ENCODE peak calls at places on chromosomes 6 and 20, in ten cellular contexts. E, A, J, X, V, Q, B, Y, K and Z are unnamed samples.

GRCh38 chr6:35452186-35453090 is at the start of gene FANCE:
- DNase-seq in E (peak; percentile 80), A (peak; percentile 80), J (peak; percentile 82), X (peak; percentile 94), V (peak; percentile 97), Q (peak; percentile 84), B (peak; percentile 84), Y (peak; percentile 79), K (peak; percentile 77), Z (peak; percentile 88)

GRCh38 chr6:128731249-128732165 is 151.4 kb upstream of the LAMA2 start:
- DNase-seq in E (peak; percentile 38), A (no peak), J (no peak), X (no peak), V (peak; percentile 65), Q (peak; percentile 67), B (peak; percentile 56), Y (peak; percentile 68), K (peak; percentile 36), Z (peak; percentile 58)

GRCh38 chr20:59043698-59044097 is 1.1 kb upstream of the PRELID3B start:
- DNase-seq in E (peak; percentile 52), A (no peak), J (no peak), X (no peak), V (peak; percentile 27), Q (no peak), B (no peak), Y (peak; percentile 55), K (no peak), Z (no peak)

GRCh38 chr6:15793288-15793687 is 130.5 kb upstream of the DTNBP1 start:
- DNase-seq in E (peak; percentile 47), A (no peak), J (no peak), X (no peak), V (peak; percentile 60), Q (peak; percentile 61), B (no peak), Y (peak; percentile 78), K (no peak), Z (no peak)

GRCh38 chr20:3068986-3069900 is 2.2 kb upstream of the OXT start:
- DNase-seq in E (peak; percentile 48), A (no peak), J (peak; percentile 39), X (no peak), V (peak; percentile 20), Q (peak; percentile 68), B (peak; percentile 55), Y (peak; percentile 4), K (no peak), Z (peak; percentile 39)

GRCh38 chr6:10383312-10384063 is 31.4 kb downstream of the TFAP2A start:
- DNase-seq in E (peak; percentile 56), A (no peak), J (no peak), X (no peak), V (peak; percentile 51), Q (no peak), B (no peak), Y (no peak), K (no peak), Z (no peak)

GRCh38 chr20:63027425-63028389 is 20.9 kb upstream of the BHLHE23 start:
- DNase-seq in E (peak; percentile 80), A (no peak), J (no peak), X (no peak), V (no peak), Q (peak; percentile 41), B (no peak), Y (no peak), K (no peak), Z (no peak)

GRCh38 chr6:157552171-157552747 is 171.3 kb downstream of the ZDHHC14 start:
- DNase-seq in E (no peak), A (no peak), J (no peak), X (no peak), V (no peak), Q (no peak), B (no peak), Y (peak; percentile 36), K (no peak), Z (no peak)

GRCh38 chr6:19121516-19121915 is 715.7 kb upstream of the ID4 start:
- DNase-seq in E (no peak), A (no peak), J (no peak), X (no peak), V (no peak), Q (no peak), B (no peak), Y (no peak), K (no peak), Z (no peak)

GRCh38 chr20:15076785-15077184 is 739.4 kb upstream of the FLRT3 start:
- DNase-seq in E (no peak), A (no peak), J (no peak), X (no peak), V (no peak), Q (no peak), B (no peak), Y (no peak), K (no peak), Z (no peak)

GRCh38 chr6:41470341-41471063 is 75.7 kb upstream of the FOXP4 start:
- DNase-seq in E (no peak), A (no peak), J (no peak), X (peak; percentile 77), V (peak; percentile 65), Q (no peak), B (no peak), Y (peak; percentile 7), K (no peak), Z (no peak)

GRCh38 chr6:33761922-33762629 is 15.4 kb upstream of the IP6K3 start:
- DNase-seq in E (peak; percentile 16), A (no peak), J (peak; percentile 33), X (no peak), V (peak; percentile 57), Q (peak; percentile 54), B (peak; percentile 87), Y (peak; percentile 60), K (peak; percentile 76), Z (peak; percentile 51)

GRCh38 chr20:63064310-63064709 is 57.5 kb upstream of the BHLHE23 start:
- DNase-seq in E (no peak), A (no peak), J (no peak), X (no peak), V (no peak), Q (no peak), B (no peak), Y (no peak), K (no peak), Z (no peak)

GRCh38 chr20:31849306-31849930 is 4.0 kb upstream of the FOXS1 start:
- DNase-seq in E (peak; percentile 73), A (no peak), J (no peak), X (no peak), V (no peak), Q (no peak), B (no peak), Y (peak; percentile 64), K (no peak), Z (no peak)

GRCh38 chr20:11124849-11125505 is 451.2 kb upstream of the JAG1 start:
- DNase-seq in E (no peak), A (no peak), J (no peak), X (no peak), V (peak; percentile 49), Q (no peak), B (no peak), Y (no peak), K (peak; percentile 1), Z (no peak)

GRCh38 chr6:90319979-90320667 is 23.5 kb upstream of the BACH2 start:
- DNase-seq in E (no peak), A (no peak), J (no peak), X (no peak), V (no peak), Q (no peak), B (no peak), Y (no peak), K (no peak), Z (no peak)

GRCh38 chr6:142568857-142569597 is 267.2 kb downstream of the ADGRG6 start:
- DNase-seq in E (peak; percentile 50), A (no peak), J (no peak), X (no peak), V (peak; percentile 71), Q (peak; percentile 56), B (no peak), Y (peak; percentile 43), K (no peak), Z (peak; percentile 20)

GRCh38 chr6:170189236-170189635 is 101.6 kb downstream of the DLL1 start:
- DNase-seq in E (no peak), A (no peak), J (no peak), X (no peak), V (no peak), Q (no peak), B (no peak), Y (no peak), K (no peak), Z (no peak)

GRCh38 chr20:22795455-22795854 is 211.1 kb upstream of the FOXA2 start:
- DNase-seq in E (no peak), A (no peak), J (no peak), X (no peak), V (no peak), Q (no peak), B (no peak), Y (no peak), K (no peak), Z (no peak)

GRCh38 chr6:88361298-88361697 is 195.2 kb upstream of the CNR1 start:
- DNase-seq in E (no peak), A (no peak), J (no peak), X (no peak), V (no peak), Q (no peak), B (no peak), Y (no peak), K (no peak), Z (no peak)

GRCh38 chr6:44441091-44441855 is 53.8 kb downstream of the CDC5L start:
- DNase-seq in E (no peak), A (no peak), J (no peak), X (no peak), V (no peak), Q (no peak), B (no peak), Y (peak; percentile 40), K (no peak), Z (no peak)

GRCh38 chr6:43803055-43803782 is 33.2 kb downstream of the VEGFA start:
- DNase-seq in E (no peak), A (no peak), J (no peak), X (no peak), V (peak; percentile 77), Q (no peak), B (no peak), Y (peak; percentile 39), K (no peak), Z (peak; percentile 34)

GRCh38 chr20:24662286-24662685 is 192.9 kb downstream of the SYNDIG1 start:
- DNase-seq in E (no peak), A (no peak), J (no peak), X (peak; percentile 2), V (no peak), Q (no peak), B (no peak), Y (no peak), K (no peak), Z (no peak)

GRCh38 chr6:31734703-31735500 is 1.4 kb downstream of the CLIC1 start:
- DNase-seq in E (peak; percentile 63), A (peak; percentile 52), J (peak; percentile 35), X (peak; percentile 53), V (peak; percentile 67), Q (peak; percentile 77), B (peak; percentile 65), Y (peak; percentile 86), K (peak; percentile 81), Z (peak; percentile 75)

GRCh38 chr6:40754481-40755045 is 167.4 kb upstream of the LRFN2 start:
- DNase-seq in E (no peak), A (no peak), J (no peak), X (no peak), V (no peak), Q (no peak), B (no peak), Y (no peak), K (no peak), Z (no peak)

GRCh38 chr6:137349856-137350830 is 131.0 kb upstream of the IFNGR1 start:
- DNase-seq in E (no peak), A (no peak), J (no peak), X (no peak), V (no peak), Q (no peak), B (peak; percentile 94), Y (no peak), K (no peak), Z (no peak)

GRCh38 chr20:51220293-51220706 is 197.4 kb upstream of the KCNG1 start:
- DNase-seq in E (no peak), A (peak; percentile 35), J (peak; percentile 39), X (peak; percentile 22), V (peak; percentile 39), Q (no peak), B (peak; percentile 23), Y (no peak), K (no peak), Z (no peak)

GRCh38 chr20:35617397-35618031 is 1.9 kb downstream of the SPAG4 start:
- DNase-seq in E (peak; percentile 77), A (peak; percentile 16), J (no peak), X (peak; percentile 57), V (peak; percentile 46), Q (peak; percentile 77), B (peak; percentile 92), Y (peak; percentile 68), K (no peak), Z (peak; percentile 82)